ENCODE peak calls at places on chromosome 22, in four cellular contexts. One of them, this sample, is unnamed.

GRCh38 chr22:29128891-29129643 is 56.2 kb downstream of the KREMEN1 start:
- DNase-seq in H1: no peak
- DNase-seq in GM12878: no peak
- DNase-seq in HepG2: no peak
- DNase-seq in this sample: no peak

GRCh38 chr22:17057959-17058814 is 26.6 kb upstream of the IL17RA start:
- DNase-seq in H1: peak; percentile 84
- DNase-seq in GM12878: no peak
- DNase-seq in HepG2: peak; percentile 57
- DNase-seq in this sample: peak; percentile 81

GRCh38 chr22:48605856-48606255 is 1221.8 kb downstream of the BRD1 start:
- DNase-seq in H1: no peak
- DNase-seq in GM12878: no peak
- DNase-seq in HepG2: peak; percentile 38
- DNase-seq in this sample: no peak

GRCh38 chr22:32444068-32444467 is 20.2 kb downstream of the BPIFC start:
- DNase-seq in H1: no peak
- DNase-seq in GM12878: no peak
- DNase-seq in HepG2: peak; percentile 37
- DNase-seq in this sample: peak; percentile 44

GRCh38 chr22:23245045-23245798 is 64.9 kb downstream of the BCR start:
- DNase-seq in H1: no peak
- DNase-seq in GM12878: no peak
- DNase-seq in HepG2: no peak
- DNase-seq in this sample: peak; percentile 63

GRCh38 chr22:17570851-17571631 is 7.7 kb downstream of the SLC25A18 start:
- DNase-seq in H1: no peak
- DNase-seq in GM12878: no peak
- DNase-seq in HepG2: no peak
- DNase-seq in this sample: no peak

GRCh38 chr22:23547818-23548500 is 32.1 kb downstream of the IGLL1 start:
- DNase-seq in H1: no peak
- DNase-seq in GM12878: no peak
- DNase-seq in HepG2: no peak
- DNase-seq in this sample: no peak

GRCh38 chr22:31861226-31861840 is 83.0 kb upstream of the YWHAH start:
- DNase-seq in H1: no peak
- DNase-seq in GM12878: no peak
- DNase-seq in HepG2: no peak
- DNase-seq in this sample: no peak

GRCh38 chr22:26502688-26503561 is 9.3 kb downstream of the TFIP11 start:
- DNase-seq in H1: peak; percentile 56
- DNase-seq in GM12878: no peak
- DNase-seq in HepG2: no peak
- DNase-seq in this sample: no peak

GRCh38 chr22:44362249-44363040 is 49.7 kb upstream of the SHISAL1 start:
- DNase-seq in H1: no peak
- DNase-seq in GM12878: no peak
- DNase-seq in HepG2: no peak
- DNase-seq in this sample: no peak

GRCh38 chr22:44361391-44362126 is 48.8 kb upstream of the SHISAL1 start:
- DNase-seq in H1: no peak
- DNase-seq in GM12878: no peak
- DNase-seq in HepG2: no peak
- DNase-seq in this sample: no peak

GRCh38 chr22:44360306-44360685 is 47.5 kb upstream of the SHISAL1 start:
- DNase-seq in H1: no peak
- DNase-seq in GM12878: no peak
- DNase-seq in HepG2: no peak
- DNase-seq in this sample: no peak

GRCh38 chr22:44359496-44360110 is 46.9 kb upstream of the SHISAL1 start:
- DNase-seq in H1: no peak
- DNase-seq in GM12878: no peak
- DNase-seq in HepG2: no peak
- DNase-seq in this sample: no peak

GRCh38 chr22:44360686-44361381 is 48.1 kb upstream of the SHISAL1 start:
- DNase-seq in H1: no peak
- DNase-seq in GM12878: no peak
- DNase-seq in HepG2: no peak
- DNase-seq in this sample: no peak
- TF ChIP-seq EP300 in H1: no peak
- TF ChIP-seq EP300 in GM12878: no peak
- TF ChIP-seq EP300 in HepG2: no peak
- TF ChIP-seq EP300 in this sample: no peak

GRCh38 chr22:41436322-41437113 is 10.1 kb downstream of the TOB2 start:
- DNase-seq in H1: no peak
- DNase-seq in GM12878: no peak
- DNase-seq in HepG2: no peak
- DNase-seq in this sample: no peak
- TF ChIP-seq POLR2AphosphoS5 in H1: peak; percentile 44
- TF ChIP-seq POLR2AphosphoS5 in GM12878: no peak
- TF ChIP-seq POLR2AphosphoS5 in HepG2: no peak
- TF ChIP-seq POLR2AphosphoS5 in this sample: no peak

DNA sequence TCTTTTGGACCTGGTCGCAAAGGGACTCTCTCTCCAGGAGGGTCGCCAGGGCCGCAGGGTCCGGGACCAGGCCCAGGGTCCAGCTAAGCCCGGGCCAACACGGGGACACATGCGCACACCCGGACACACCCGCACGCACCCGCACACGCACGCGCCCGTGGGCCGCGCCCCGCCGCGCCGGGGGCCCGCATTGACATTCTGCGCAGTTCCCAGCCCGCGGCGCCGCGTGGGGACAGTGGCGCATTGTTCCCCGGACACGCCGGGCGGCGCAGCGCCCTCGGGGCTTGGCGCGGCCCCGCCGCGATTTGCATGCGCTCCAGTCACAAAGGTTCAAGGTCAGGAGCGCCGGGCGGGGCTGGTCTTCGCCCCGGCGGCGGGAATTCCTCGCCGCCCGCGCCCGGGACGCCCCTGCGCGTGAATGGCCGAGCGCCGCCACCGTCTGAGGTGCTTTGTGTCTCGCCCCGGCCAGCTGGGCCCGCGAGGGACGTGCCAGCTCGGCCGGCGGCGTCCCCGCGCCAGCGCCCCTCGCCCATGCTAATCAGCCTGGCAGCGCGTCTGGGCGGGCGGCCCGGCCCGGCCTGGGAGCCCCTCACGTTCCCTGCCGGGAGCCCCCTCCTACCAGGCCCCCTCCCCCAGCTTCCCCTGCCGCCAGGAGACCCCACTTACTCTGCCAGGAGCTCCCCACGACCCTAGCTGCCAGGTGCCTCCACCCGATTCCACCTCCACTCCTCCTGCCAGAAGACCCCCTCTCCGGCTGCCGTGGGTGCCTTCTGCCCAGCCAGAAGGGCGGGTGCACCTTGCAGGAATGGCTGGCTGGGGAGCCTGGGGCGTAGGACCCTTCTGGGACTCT is 50.5 kb upstream of the WNT7B start:
- DNase-seq in H1: no peak
- DNase-seq in GM12878: no peak
- DNase-seq in HepG2: peak; percentile 46
- DNase-seq in this sample: peak; percentile 47
- TF ChIP-seq ZNF274 in H1: no peak
- TF ChIP-seq ZNF274 in GM12878: no peak
- TF ChIP-seq ZNF274 in HepG2: no peak
- TF ChIP-seq ZNF274 in this sample: no peak

GRCh38 chr22:47012589-47013365 is 250.3 kb downstream of the TBC1D22A start:
- DNase-seq in H1: no peak
- DNase-seq in GM12878: no peak
- DNase-seq in HepG2: peak; percentile 15
- DNase-seq in this sample: peak; percentile 37

GRCh38 chr22:47010211-47010610 is 247.8 kb downstream of the TBC1D22A start:
- DNase-seq in H1: no peak
- DNase-seq in GM12878: no peak
- DNase-seq in HepG2: no peak
- DNase-seq in this sample: no peak

GRCh38 chr22:47013861-47014635 is 251.6 kb downstream of the TBC1D22A start:
- DNase-seq in H1: no peak
- DNase-seq in GM12878: no peak
- DNase-seq in HepG2: no peak
- DNase-seq in this sample: no peak

GRCh38 chr22:47009304-47010101 is 247.1 kb downstream of the TBC1D22A start:
- DNase-seq in H1: no peak
- DNase-seq in GM12878: no peak
- DNase-seq in HepG2: no peak
- DNase-seq in this sample: no peak

GRCh38 chr22:47011131-47011854 is 248.8 kb downstream of the TBC1D22A start:
- DNase-seq in H1: no peak
- DNase-seq in GM12878: no peak
- DNase-seq in HepG2: no peak
- DNase-seq in this sample: no peak
- TF ChIP-seq EP300 in H1: no peak
- TF ChIP-seq EP300 in GM12878: no peak
- TF ChIP-seq EP300 in HepG2: no peak
- TF ChIP-seq EP300 in this sample: no peak

GRCh38 chr22:19582033-19582693 is 58.0 kb upstream of the CLDN5 start:
- DNase-seq in H1: no peak
- DNase-seq in GM12878: no peak
- DNase-seq in HepG2: no peak
- DNase-seq in this sample: peak; percentile 45

GRCh38 chr22:19579113-19579811 is 55.1 kb upstream of the CLDN5 start:
- DNase-seq in H1: no peak
- DNase-seq in GM12878: no peak
- DNase-seq in HepG2: no peak
- DNase-seq in this sample: peak; percentile 46

GRCh38 chr22:19578180-19579004 is 54.2 kb upstream of the CLDN5 start:
- DNase-seq in H1: no peak
- DNase-seq in GM12878: no peak
- DNase-seq in HepG2: no peak
- DNase-seq in this sample: peak; percentile 58

GRCh38 chr22:19580291-19580890 is 56.2 kb upstream of the CLDN5 start:
- DNase-seq in H1: no peak
- DNase-seq in GM12878: no peak
- DNase-seq in HepG2: no peak
- DNase-seq in this sample: no peak

GRCh38 chr22:19579880-19580279 is 55.7 kb upstream of the CLDN5 start:
- DNase-seq in H1: no peak
- DNase-seq in GM12878: peak; percentile 7
- DNase-seq in HepG2: no peak
- DNase-seq in this sample: peak; percentile 45
- TF ChIP-seq POLR2AphosphoS5 in H1: no peak
- TF ChIP-seq POLR2AphosphoS5 in GM12878: no peak
- TF ChIP-seq POLR2AphosphoS5 in HepG2: no peak
- TF ChIP-seq POLR2AphosphoS5 in this sample: no peak

GRCh38 chr22:37419370-37419915 is 7.8 kb downstream of the ELFN2 start:
- DNase-seq in H1: no peak
- DNase-seq in GM12878: no peak
- DNase-seq in HepG2: no peak
- DNase-seq in this sample: no peak

GRCh38 chr22:37421468-37421877 is 5.8 kb downstream of the ELFN2 start:
- DNase-seq in H1: no peak
- DNase-seq in GM12878: no peak
- DNase-seq in HepG2: no peak
- DNase-seq in this sample: no peak

GRCh38 chr22:37418627-37419369 is 8.5 kb downstream of the ELFN2 start:
- DNase-seq in H1: no peak
- DNase-seq in GM12878: no peak
- DNase-seq in HepG2: no peak
- DNase-seq in this sample: no peak

GRCh38 chr22:37419916-37420655 is 7.2 kb downstream of the ELFN2 start:
- DNase-seq in H1: peak; percentile 80
- DNase-seq in GM12878: no peak
- DNase-seq in HepG2: no peak
- DNase-seq in this sample: no peak

GRCh38 chr22:37420656-37421467 is 6.4 kb downstream of the ELFN2 start:
- DNase-seq in H1: no peak
- DNase-seq in GM12878: no peak
- DNase-seq in HepG2: no peak
- DNase-seq in this sample: no peak
- TF ChIP-seq ZNF274 in H1: no peak
- TF ChIP-seq ZNF274 in GM12878: no peak
- TF ChIP-seq ZNF274 in HepG2: no peak
- TF ChIP-seq ZNF274 in this sample: no peak